ENCODE peak calls at places on chromosomes 4 and X, in four cellular contexts. O is dorsolateral prefrontal cortex; Z is omental fat pad; U is CD4-positive, alpha-beta T cell. Y is an unnamed sample.

GRCh38 chr4:147933316-147933715 is 201.4 kb downstream of the ARHGAP10 start:
- DNase-seq in O (no peak), Z (no peak), U (no peak), Y (no peak)

GRCh38 chr4:114807759-114808404 is 209.3 kb downstream of the UGT8 start:
- DNase-seq in O (no peak), Z (no peak), U (peak; percentile 11), Y (no peak)

GRCh38 chr4:111031180-111031579 is 408.3 kb upstream of the PITX2 start:
- DNase-seq in O (no peak), Z (no peak), U (no peak), Y (no peak)

GRCh38 chr4:151801547-151802516 is 41.0 kb upstream of the GATB start:
- DNase-seq in O (no peak), Z (no peak), U (peak; percentile 46), Y (no peak)

GRCh38 chr4:184387351-184387750 is 87.0 kb downstream of the IRF2 start:
- DNase-seq in O (no peak), Z (no peak), U (no peak), Y (no peak)

GRCh38 chr4:56360071-56360470 is 27.2 kb downstream of the AASDH start:
- DNase-seq in O (no peak), Z (no peak), U (no peak), Y (no peak)

GRCh38 chr4:2806392-2807355 is 13.8 kb downstream of the SH3BP2 start:
- DNase-seq in O (no peak), Z (no peak), U (no peak), Y (no peak)

GRCh38 chr4:89283226-89283974 is 24.2 kb downstream of the GPRIN3 start:
- DNase-seq in O (no peak), Z (no peak), U (peak; percentile 37), Y (no peak)

GRCh38 chr4:119559044-119559647 is 69.5 kb downstream of the PDE5A start:
- DNase-seq in O (no peak), Z (no peak), U (no peak), Y (no peak)

GRCh38 chr4:5780831-5781480 is 70.0 kb downstream of the EVC start:
- DNase-seq in O (peak; percentile 2), Z (no peak), U (no peak), Y (peak; percentile 59)

GRCh38 chr4:2817701-2818350 is 24.9 kb downstream of the SH3BP2 start:
- DNase-seq in O (no peak), Z (no peak), U (no peak), Y (no peak)

GRCh38 chr4:113316879-113317278 is 267.4 kb downstream of the ANK2 start:
- DNase-seq in O (no peak), Z (no peak), U (no peak), Y (no peak)

GRCh38 chr4:137768196-137768595 is 235.9 kb upstream of the PCDH18 start:
- DNase-seq in O (no peak), Z (no peak), U (no peak), Y (no peak)

GRCh38 chr4:184506527-184507121 is 32.3 kb upstream of the IRF2 start:
- DNase-seq in O (no peak), Z (no peak), U (peak; percentile 4), Y (peak; percentile 46)

GRCh38 chrX:106903291-106903820 is at the start of gene RIPPLY1:
- DNase-seq in O (no peak), Z (no peak), U (no peak), Y (no peak)

GRCh38 chr4:25588211-25588610 is 67.4 kb upstream of the SLC34A2 start:
- DNase-seq in O (no peak), Z (no peak), U (no peak), Y (no peak)
- TF ChIP-seq CTCF in O (no peak), Z (no peak), U (no peak), Y (no peak)

GRCh38 chr4:84501197-84501492 is 2.1 kb upstream of the NKX6-1 start:
- DNase-seq in O (no peak), Z (no peak), U (no peak), Y (no peak)
- TF ChIP-seq CTCF in O (no peak), Z (no peak), U (no peak), Y (no peak)

GRCh38 chr4:121696140-121696640 is 590 bp downstream of the ANXA5 start:
- DNase-seq in O (peak; percentile 85), Z (peak; percentile 60), U (peak; percentile 32), Y (no peak)
- TF ChIP-seq CTCF in O (peak; percentile 37), Z (no peak), U (peak; percentile 29), Y (no peak)

GRCh38 chr4:165680821-165681220 is 192.2 kb upstream of the TLL1 start:
- DNase-seq in O (no peak), Z (no peak), U (no peak), Y (no peak)

GRCh38 chr4:165678236-165678960 is 194.6 kb upstream of the TLL1 start:
- DNase-seq in O (no peak), Z (no peak), U (no peak), Y (no peak)

GRCh38 chr4:165682621-165683020 is 190.4 kb upstream of the TLL1 start:
- DNase-seq in O (no peak), Z (no peak), U (no peak), Y (no peak)

GRCh38 chr4:165677081-165677480 is 196.0 kb upstream of the TLL1 start:
- DNase-seq in O (no peak), Z (no peak), U (no peak), Y (no peak)
- TF ChIP-seq CTCF in O (no peak), Z (no peak), U (no peak), Y (no peak)

DNA sequence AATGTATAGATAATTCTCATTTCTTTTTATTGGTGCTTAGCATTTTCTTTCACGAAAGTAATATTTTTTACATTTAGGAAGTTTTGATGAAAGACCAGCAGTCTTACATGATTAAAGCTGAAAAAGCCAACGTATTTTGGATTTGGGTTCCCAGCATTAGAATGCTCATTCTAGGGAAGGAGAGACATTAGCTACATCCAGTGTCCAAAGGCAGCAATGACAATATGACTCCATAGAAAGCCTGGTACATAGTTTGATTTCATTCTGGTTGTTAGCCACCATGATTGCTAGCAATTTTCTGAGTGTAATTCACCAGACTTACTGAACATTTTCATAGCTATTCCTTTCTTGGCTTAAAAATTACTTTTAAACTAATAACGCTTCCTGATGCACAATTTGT is 1397.5 kb downstream of the PCDH7 start:
- DNase-seq in O (no peak), Z (no peak), U (no peak), Y (no peak)
- TF ChIP-seq CTCF in O (no peak), Z (no peak), U (no peak), Y (peak; percentile 32)

DNA sequence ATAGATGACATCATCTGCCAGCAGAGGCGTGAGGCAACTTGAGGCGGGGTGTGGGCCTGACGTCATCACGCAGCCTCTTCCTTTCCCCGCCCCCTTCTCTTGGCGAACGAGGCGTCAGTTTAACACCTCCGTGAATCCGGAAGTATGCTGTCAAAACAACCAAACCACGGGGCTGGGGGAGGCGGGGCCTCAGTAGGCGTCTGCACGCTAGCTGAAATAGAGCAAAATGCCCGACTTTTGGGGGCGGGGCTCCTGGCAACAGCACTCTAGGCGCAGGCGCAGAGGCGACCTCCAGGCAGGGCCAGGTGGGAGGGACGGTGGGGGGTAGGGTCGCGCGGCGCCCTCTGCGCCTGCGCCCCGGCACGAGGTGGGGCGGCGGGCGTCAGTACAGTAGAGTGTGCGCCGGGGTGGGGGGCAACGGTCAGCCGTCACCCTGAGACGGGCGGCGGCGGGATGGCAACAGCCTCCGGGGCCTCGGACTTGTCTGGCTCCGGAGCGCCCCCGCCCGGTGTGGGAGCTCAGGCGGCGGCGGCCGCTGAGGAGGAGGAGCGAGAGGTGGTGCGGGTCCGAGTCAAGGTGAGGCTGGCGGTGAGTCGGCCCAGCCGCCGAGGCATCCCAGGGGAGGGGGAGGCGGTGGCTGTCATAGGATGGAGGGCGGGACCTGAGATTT is at the start of gene TBC1D25:
- DNase-seq in O (peak; percentile 94), Z (peak; percentile 77), U (peak; percentile 89), Y (peak; percentile 98)
- TF ChIP-seq CTCF in O (peak; percentile 35), Z (no peak), U (peak; percentile 30), Y (peak; percentile 58)

DNA sequence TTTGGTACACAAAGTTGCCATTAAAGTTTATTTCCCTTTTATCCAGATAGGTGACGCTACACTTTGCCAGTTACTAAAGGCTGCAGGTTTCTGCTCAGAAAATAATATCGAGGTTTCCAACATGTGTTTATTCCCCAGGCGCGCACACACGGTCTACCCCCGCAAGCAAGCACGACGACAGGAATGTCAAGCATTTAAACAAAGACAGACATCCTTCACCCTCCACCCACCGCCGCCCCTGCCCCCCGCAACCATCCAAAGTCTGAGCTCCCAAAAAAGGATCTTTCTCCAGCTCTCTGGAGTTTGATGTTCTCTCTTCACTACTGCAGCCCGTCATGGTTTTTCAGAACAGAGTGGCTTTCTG is 1.3 kb upstream of the PCDH7 start:
- DNase-seq in O (no peak), Z (no peak), U (no peak), Y (no peak)
- TF ChIP-seq CTCF in O (peak; percentile 34), Z (no peak), U (no peak), Y (peak; percentile 57)

GRCh38 chr4:156623376-156623775 is 348.2 kb downstream of the PDGFC start:
- DNase-seq in O (no peak), Z (no peak), U (no peak), Y (no peak)
- TF ChIP-seq CTCF in O (no peak), Z (no peak), U (no peak), Y (no peak)

DNA sequence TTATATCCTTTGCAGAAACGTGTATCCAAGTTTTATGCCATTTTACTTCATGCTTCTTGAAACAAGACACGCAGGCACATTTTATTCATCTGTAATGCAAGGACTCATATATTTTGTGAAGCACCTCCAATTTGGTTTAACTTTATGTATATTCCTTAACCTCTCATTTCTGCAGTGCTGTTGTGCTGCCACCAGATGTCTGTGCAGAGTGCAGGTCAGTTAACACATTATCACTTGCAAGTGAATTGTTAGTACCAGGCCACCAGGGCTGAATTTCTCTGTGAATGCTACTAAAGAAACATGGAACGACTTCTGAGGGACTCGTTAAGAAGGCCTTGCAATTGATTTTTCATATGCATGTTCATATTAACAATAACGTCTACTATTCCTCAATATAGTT is 770.4 kb downstream of the NLGN4X start:
- DNase-seq in O (no peak), Z (no peak), U (no peak), Y (no peak)
- TF ChIP-seq CTCF in O (peak; percentile 7), Z (no peak), U (no peak), Y (no peak)